ENCODE peak calls at places on chromosomes 6 and 20, in six cellular contexts. V is mammary epithelial cell, F is neural progenitor cell, Z is IMR-90, U is fibroblast of lung, Y is K562. P is an unnamed sample. For H3K36me3 and H4K20me1, the result is how much of the 10 kb centered on the place peaks cover.

GRCh38 chr20:10250902-10251301 is 32.3 kb downstream of the SNAP25 start:
- DNase-seq in F (no peak), V (no peak), U (no peak), Y (no peak), Z (no peak), P (no peak)

GRCh38 chr20:46349742-46350056 is 41.4 kb upstream of the CDH22 start:
- DNase-seq in U (no peak), Z (no peak), V (no peak), Y (no peak), F (no peak), P (peak)

GRCh38 chr20:33984320-33984719 is 9.4 kb upstream of the RALY start:
- DNase-seq in U (no peak), Z (no peak), Y (no peak), V (no peak), F (no peak), P (no peak)

GRCh38 chr6:5082487-5083306 is 2.4 kb upstream of the PPP1R3G start:
- DNase-seq in Z (peak), U (peak), Y (no peak), F (no peak), V (peak), P (peak)

GRCh38 chr20:35515949-35516645 is 13.4 kb downstream of the C20orf173 start:
- DNase-seq in U (peak), F (no peak), Y (no peak), Z (peak), V (peak), P (peak)

GRCh38 chr6:404685-405423 is 13.3 kb downstream of the IRF4 start:
- DNase-seq in U (no peak), Y (no peak), Z (no peak), V (no peak), F (no peak), P (no peak)

GRCh38 chr6:106974999-106975698 is 620 bp upstream of the CD24 start:
- DNase-seq in Z (no peak), F (peak), Y (peak), V (peak), U (no peak), P (peak)

GRCh38 chr6:117118490-117118889 is 146.9 kb upstream of the VGLL2 start:
- DNase-seq in U (no peak), Z (no peak), F (no peak), V (no peak), Y (no peak), P (no peak)

GRCh38 chr20:44990425-44990824 is 24.1 kb downstream of the STK4 start:
- DNase-seq in Y (no peak), V (no peak), F (no peak), Z (no peak), U (peak), P (peak)

GRCh38 chr6:56863366-56863765 is 91.5 kb upstream of the BEND6 start:
- DNase-seq in U (peak), F (no peak), V (peak), Z (peak), Y (no peak), P (no peak)

GRCh38 chr20:36116813-36117441 is 37.6 kb upstream of the EPB41L1 start:
- DNase-seq in Y (no peak), U (peak), F (no peak), V (no peak), Z (peak), P (peak)

GRCh38 chr20:41133709-41134361 is 3.5 kb upstream of the PLCG1 start:
- DNase-seq in F (no peak), U (no peak), V (peak), Z (peak), Y (peak), P (peak)

GRCh38 chr20:54047741-54048140 is 22.7 kb downstream of the BCAS1 start:
- DNase-seq in U (no peak), V (no peak), F (no peak), Y (no peak), Z (no peak), P (no peak)

GRCh38 chr6:31769684-31770371 is 7.3 kb downstream of the VWA7 start:
- DNase-seq in U (peak), Y (peak), Z (peak), F (peak), V (peak), P (peak)

GRCh38 chr20:40305303-40305702 is 383.7 kb downstream of the MAFB start:
- DNase-seq in Z (no peak), Y (no peak), U (no peak), F (no peak), V (no peak), P (peak)

GRCh38 chr20:51750037-51750769 is 18.0 kb downstream of the ATP9A start:
- DNase-seq in Z (peak), U (peak), F (no peak), V (peak), Y (no peak), P (peak)

GRCh38 chr20:59043698-59044097 is 1.1 kb upstream of the PRELID3B start:
- DNase-seq in V (peak), Y (no peak), U (no peak), Z (no peak), F (no peak), P (no peak)

GRCh38 chr6:79646006-79646405 is 14.9 kb downstream of the SH3BGRL2 start:
- DNase-seq in U (no peak), V (no peak), Y (no peak), Z (no peak), F (peak), P (no peak)

GRCh38 chr6:12548526-12548925 is 168.0 kb upstream of the PHACTR1 start:
- DNase-seq in Z (peak), Y (no peak), F (no peak), U (no peak), V (no peak), P (peak)

GRCh38 chr6:56388414-56388752 is 141.0 kb upstream of the COL21A1 start:
- DNase-seq in U (no peak), F (no peak), V (peak), Z (no peak), Y (no peak), P (no peak)

GRCh38 chr6:42100029-42100901 is 42.2 kb downstream of the C6orf132 start:
- DNase-seq in U (peak), F (no peak), Y (peak), V (peak), Z (peak), P (peak)

GRCh38 chr20:11267131-11267761 is 593.4 kb upstream of the JAG1 start:
- DNase-seq in Z (peak), U (peak), Y (peak), F (peak), V (peak), P (peak)

GRCh38 chr6:158016571-158017383 is 35.1 kb downstream of the SYNJ2 start:
- DNase-seq in U (no peak), F (peak), Y (no peak), V (no peak), Z (no peak), P (peak)

GRCh38 chr6:82095091-82095490 is 152.5 kb downstream of the IBTK start:
- DNase-seq in V (no peak), Y (no peak), U (no peak), Z (no peak), F (no peak), P (no peak)

GRCh38 chr6:41917528-41917927 is 3.4 kb downstream of the MED20 start:
- DNase-seq in F (no peak), Y (peak), Z (peak), V (peak), U (peak), P (peak)

GRCh38 chr6:27755768-27756167 is 156.4 kb downstream of the OR2B2 start:
- DNase-seq in Y (no peak), Z (no peak), U (no peak), V (no peak), F (no peak), P (no peak)

GRCh38 chr6:149990109-149990671 is 26.4 kb downstream of the ULBP1 start:
- DNase-seq in Z (no peak), U (no peak), Y (no peak), V (no peak), F (peak), P (no peak)

GRCh38 chr6:20946037-20946436 is 411.8 kb downstream of the CDKAL1 start:
- DNase-seq in F (no peak), Z (peak), Y (no peak), V (peak), U (peak), P (peak)

GRCh38 chr6:28597924-28598323 is 72.2 kb downstream of the GPX5 start:
- DNase-seq in U (no peak), V (no peak), Z (no peak), Y (no peak), F (peak), P (no peak)

GRCh38 chr6:156687875-156688549 is 89.2 kb upstream of the ARID1B start:
- DNase-seq in V (no peak), U (peak), Z (peak), Y (peak), F (peak), P (peak)

GRCh38 chr6:136014454-136015421 is 163.2 kb downstream of the PDE7B start:
- DNase-seq in V (no peak), Z (peak), U (peak), Y (no peak), F (no peak), P (peak)

GRCh38 chr6:53741417-53741816 is 53.4 kb upstream of the LRRC1 start:
- DNase-seq in U (no peak), Z (no peak), F (no peak), V (no peak), Y (no peak), P (no peak)

GRCh38 chr6:106226676-106227075 is 98.9 kb downstream of the ATG5 start:
- DNase-seq in F (no peak), U (no peak), Y (no peak), Z (no peak), V (no peak), P (no peak)

GRCh38 chr6:23851551-23851950 is 274.5 kb upstream of the NRSN1 start:
- DNase-seq in V (no peak), U (no peak), Z (no peak), F (no peak), Y (no peak), P (no peak)

GRCh38 chr6:119322715-119323350 is 26.7 kb downstream of the MAN1A1 start:
- DNase-seq in Z (no peak), V (no peak), F (no peak), Y (no peak), U (no peak), P (no peak)

GRCh38 chr20:44745560-44746366 is at the start of gene KCNK15:
- DNase-seq in Z (peak), Y (peak), V (peak), U (no peak), F (peak), P (peak)

GRCh38 chr20:36275441-36276189 is 30.5 kb upstream of the DLGAP4 start:
- DNase-seq in U (no peak), Y (no peak), F (no peak), Z (no peak), V (no peak), P (peak)

GRCh38 chr6:151372164-151372563 is 19.2 kb downstream of the ZBTB2 start:
- DNase-seq in Y (no peak), Z (no peak), V (no peak), U (no peak), F (no peak), P (no peak)
- H3K36me3 ChIP-seq in Y (under half), Z (under half), V (under half), U (under half), F (under half), P (under half)

GRCh38 chr6:166925141-166925996 is 31.0 kb downstream of the RNASET2 start:
- DNase-seq in F (no peak), V (no peak), U (no peak), Y (no peak), Z (no peak), P (no peak)

GRCh38 chr6:166928644-166929515 is 27.5 kb downstream of the RNASET2 start:
- DNase-seq in V (no peak), Z (no peak), U (no peak), F (no peak), Y (no peak), P (no peak)

GRCh38 chr6:166927240-166927941 is 29.0 kb downstream of the RNASET2 start:
- DNase-seq in Y (no peak), F (no peak), V (no peak), U (no peak), Z (no peak), P (no peak)

GRCh38 chr6:166927942-166928643 is 28.3 kb downstream of the RNASET2 start:
- DNase-seq in Z (no peak), V (no peak), U (no peak), Y (no peak), F (no peak), P (no peak)

GRCh38 chr6:166926748-166927147 is 29.6 kb downstream of the RNASET2 start:
- DNase-seq in V (no peak), F (no peak), Y (no peak), U (no peak), Z (no peak), P (no peak)
- H4K20me1 ChIP-seq in V (under half), F (under half), Y (under half), U (under half), Z (under half), P (under half)

DNA sequence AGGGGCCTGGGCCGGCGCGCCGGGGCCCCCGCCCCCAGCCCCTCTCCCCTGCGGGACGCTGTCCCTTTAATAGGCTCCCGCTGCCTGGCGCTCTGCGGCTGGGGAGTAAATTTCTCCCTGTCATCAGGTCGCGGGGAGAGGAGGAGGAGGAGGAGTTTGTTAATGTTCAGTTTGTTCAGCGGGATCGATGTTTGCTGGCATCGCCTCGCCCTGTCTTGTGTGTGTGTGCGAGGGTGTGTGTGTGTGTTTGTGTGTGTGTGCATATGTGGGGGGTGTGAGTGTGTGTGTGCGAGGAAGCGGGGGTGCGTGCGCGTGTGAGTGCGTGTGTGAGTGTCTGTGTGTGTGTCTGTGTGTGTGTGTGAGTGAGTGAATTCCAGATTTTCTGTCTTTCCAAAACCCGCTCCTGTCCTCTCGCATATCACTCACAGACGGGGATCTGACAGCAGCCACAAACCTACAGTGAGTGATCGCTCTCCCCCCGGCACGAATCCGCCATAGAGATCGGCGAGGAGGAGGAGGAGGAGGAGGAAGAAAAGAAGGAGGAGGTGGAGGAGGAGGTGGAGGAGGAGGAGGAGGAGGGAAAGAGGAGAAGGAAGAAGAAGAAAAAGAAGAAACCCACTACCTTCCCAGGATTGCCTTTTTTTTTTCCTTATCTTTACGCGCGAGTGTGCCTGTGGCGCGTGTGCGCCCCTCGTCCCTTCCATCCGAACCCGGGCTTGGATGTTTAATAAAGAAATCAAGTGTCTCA is at the start of gene TSHZ2:
- DNase-seq in Z (peak), U (peak), Y (no peak), V (peak), F (peak), P (peak)
- H3K4me3 ChIP-seq in Z (peak), U (peak), Y (no peak), V (peak), F (peak), P (peak)

DNA sequence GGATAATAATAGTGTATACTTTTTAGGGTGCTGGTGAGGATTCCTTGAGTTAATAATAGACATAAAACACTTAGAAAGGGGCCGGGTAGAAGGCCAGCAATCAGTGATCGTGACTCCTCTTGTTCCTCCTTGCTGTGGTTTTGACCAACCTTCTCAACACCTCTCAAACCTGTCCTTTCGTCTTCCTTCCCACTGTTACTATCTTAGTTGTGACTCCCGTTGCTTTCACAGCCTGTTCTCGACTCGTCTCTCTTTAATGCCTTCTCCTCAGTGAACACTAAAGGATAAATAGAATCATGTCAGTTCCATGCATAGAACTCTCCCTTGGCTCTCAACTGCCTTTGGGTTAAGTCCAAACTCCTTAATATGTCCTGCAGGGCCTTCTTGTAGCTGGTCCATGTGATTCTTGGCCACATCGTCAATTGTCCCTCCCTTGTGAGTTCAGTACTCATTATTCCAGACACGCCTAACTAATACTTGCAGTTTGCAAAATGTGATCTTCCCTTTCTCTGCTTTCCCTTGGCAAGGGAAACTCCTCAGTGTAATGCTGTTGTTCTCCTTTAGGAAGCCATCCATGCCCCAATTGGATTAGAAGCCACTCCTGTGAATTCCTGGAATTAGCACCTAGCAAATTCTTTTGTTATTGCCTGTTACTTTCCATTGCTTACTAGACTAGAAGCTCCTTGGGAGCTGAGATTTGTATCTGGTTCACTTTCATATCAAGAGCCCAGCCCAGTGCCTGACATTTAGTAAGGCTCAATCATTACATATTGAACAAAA is 165.0 kb downstream of the UTRN start:
- DNase-seq in V (no peak), F (peak), U (no peak), Y (no peak), Z (no peak), P (no peak)
- H3K36me3 ChIP-seq in V (under half), F (under half), U (under half), Y (under half), Z (under half), P (under half)

GRCh38 chr6:130206474-130206873 is 16.3 kb downstream of the SAMD3 start:
- DNase-seq in V (no peak), U (no peak), Y (peak), F (no peak), Z (no peak), P (no peak)

GRCh38 chr6:130202782-130203181 is 20.0 kb downstream of the SAMD3 start:
- DNase-seq in U (no peak), Y (peak), V (no peak), Z (no peak), F (no peak), P (no peak)

GRCh38 chr6:130207979-130208649 is 14.6 kb downstream of the SAMD3 start:
- DNase-seq in Z (no peak), U (no peak), Y (no peak), F (no peak), V (no peak), P (no peak)

GRCh38 chr6:130203370-130203769 is 19.4 kb downstream of the SAMD3 start:
- DNase-seq in Z (no peak), Y (no peak), V (no peak), F (no peak), U (no peak), P (no peak)

GRCh38 chr6:130204322-130204721 is 18.4 kb downstream of the SAMD3 start:
- DNase-seq in F (no peak), Y (no peak), Z (no peak), U (no peak), V (no peak), P (no peak)
- H4K20me1 ChIP-seq in F (under half), Y (under half), Z (under half), U (under half), V (under half), P (under half)

P was measured in osteoblast.